ENCODE peak calls at places on chromosome 9, in ten cellular contexts. W is activated gamma-delta T cell treated with Interleukin-2 at 50 U/mL for 16 hours; V is stimulated activated CD8-positive, alpha-beta memory T cell treated with anti-CD3 and anti-CD28 coated beads, Interleukin-15, amount 100 ng/mL, for 1 hour; Y is heart right ventricle; N is fibroblast of lung; O is ELR; C is Right ventricle myocardium superior; S is kidney tubule cell; E is body of pancreas; D is germinal center. A is an unnamed sample.

GRCh38 chr9:112863214-112863613 is 27.5 kb downstream of the SLC46A2 start:
- DNase-seq in S (no peak), O (no peak), V (no peak), C (peak), N (peak), W (no peak), E (no peak), Y (peak), D (no peak), A (no peak)

GRCh38 chr9:133657120-133657661 is 21.0 kb downstream of the DBH start:
- DNase-seq in E (no peak), W (no peak), D (no peak), N (no peak), V (no peak), O (peak), C (no peak), Y (no peak), S (peak), A (no peak)

GRCh38 chr9:100473271-100474081 is 527 bp downstream of the TMEFF1 start:
- DNase-seq in N (no peak), V (no peak), E (peak), S (peak), Y (peak), O (peak), D (peak), W (peak), C (no peak), A (peak)

GRCh38 chr9:93682155-93682968 is 106.0 kb downstream of the PHF2 start:
- DNase-seq in N (peak), V (peak), E (peak), D (peak), S (peak), W (peak), C (peak), O (peak), Y (peak), A (peak)

GRCh38 chr9:128006360-128007024 is 25.7 kb upstream of the EEIG1 start:
- DNase-seq in D (no peak), O (peak), W (no peak), N (no peak), C (no peak), S (peak), E (no peak), Y (no peak), V (no peak), A (peak)

GRCh38 chr9:122356627-122357026 is 14.2 kb upstream of the PTGS1 start:
- DNase-seq in O (peak), Y (no peak), S (no peak), W (no peak), C (no peak), E (no peak), V (no peak), D (no peak), N (no peak), A (no peak)

GRCh38 chr9:120915854-120916495 is 10.6 kb downstream of the TRAF1 start:
- DNase-seq in D (no peak), O (no peak), E (no peak), C (no peak), W (peak), V (no peak), Y (no peak), N (no peak), S (no peak), A (no peak)

GRCh38 chr9:135702002-135702721 is at the start of gene KCNT1:
- DNase-seq in D (peak), N (peak), C (peak), V (peak), W (peak), E (peak), S (peak), O (peak), Y (peak), A (peak)

GRCh38 chr9:134895849-134896833 is 15.5 kb downstream of the FCN2 start:
- DNase-seq in C (peak), N (peak), V (no peak), O (peak), S (no peak), E (no peak), D (no peak), Y (peak), W (no peak), A (peak)

GRCh38 chr9:107019216-107019615 is 156.2 kb downstream of the ZNF462 start:
- DNase-seq in S (peak), O (peak), N (peak), Y (no peak), W (no peak), D (no peak), C (no peak), E (no peak), V (no peak), A (peak)

GRCh38 chr9:93203713-93204469 is 20.0 kb downstream of the WNK2 start:
- DNase-seq in D (no peak), Y (no peak), C (peak), W (no peak), O (no peak), S (no peak), N (no peak), V (no peak), E (no peak), A (no peak)

GRCh38 chr9:98378206-98379193 is 123.1 kb upstream of the TBC1D2 start:
- DNase-seq in E (no peak), C (no peak), W (no peak), Y (no peak), D (no peak), S (no peak), V (no peak), O (peak), N (no peak), A (peak)

GRCh38 chr9:84615574-84615973 is 54.0 kb upstream of the NTRK2 start:
- DNase-seq in N (no peak), C (no peak), S (no peak), Y (no peak), E (no peak), O (no peak), V (no peak), D (no peak), W (no peak), A (no peak)

GRCh38 chr9:37374892-37375291 is 47.6 kb upstream of the GRHPR start:
- DNase-seq in W (no peak), S (no peak), C (no peak), D (peak), V (no peak), Y (no peak), E (no peak), O (no peak), N (no peak), A (no peak)

GRCh38 chr9:36218411-36218901 is 27.7 kb downstream of the CLTA start:
- DNase-seq in S (peak), Y (no peak), E (no peak), C (no peak), D (no peak), V (no peak), O (no peak), W (no peak), N (no peak), A (no peak)

GRCh38 chr9:74277532-74277931 is 219.6 kb upstream of the RORB start:
- DNase-seq in V (peak), C (no peak), D (no peak), S (no peak), W (peak), E (no peak), O (no peak), N (no peak), Y (no peak), A (no peak)

GRCh38 chr9:82333671-82334070 is 345.1 kb downstream of the SPATA31D1 start:
- DNase-seq in Y (no peak), S (peak), W (no peak), O (peak), C (no peak), N (no peak), E (no peak), V (no peak), D (no peak), A (peak)

GRCh38 chr9:111037744-111038335 is 430 bp downstream of the LPAR1 start:
- DNase-seq in N (peak), D (no peak), Y (peak), C (peak), V (no peak), E (peak), O (peak), S (peak), W (no peak), A (peak)

GRCh38 chr9:6330958-6331634 is 2.9 kb downstream of the TPD52L3 start:
- DNase-seq in D (no peak), V (no peak), W (no peak), N (no peak), Y (no peak), S (no peak), O (no peak), E (no peak), C (no peak), A (no peak)

GRCh38 chr9:116998305-116998704 is 311.2 kb downstream of the TRIM32 start:
- DNase-seq in S (peak), E (no peak), W (no peak), N (peak), C (no peak), D (no peak), V (no peak), O (peak), Y (no peak), A (peak)

GRCh38 chr9:133759146-133759900 is 21.2 kb upstream of the SARDH start:
- DNase-seq in E (no peak), O (no peak), D (no peak), V (no peak), S (no peak), N (peak), W (no peak), Y (peak), C (peak), A (no peak)

GRCh38 chr9:4620881-4621555 is 41.1 kb upstream of the PLPP6 start:
- DNase-seq in S (peak), C (no peak), E (no peak), Y (no peak), V (no peak), O (no peak), D (no peak), W (no peak), N (no peak), A (peak)

GRCh38 chr9:129597355-129598088 is 23.4 kb downstream of the C9orf50 start:
- DNase-seq in E (peak), S (peak), C (peak), D (no peak), Y (peak), V (no peak), O (peak), N (peak), W (no peak), A (peak)

A was measured in EL.